ENCODE peak calls at places on chromosome 7, in seven cellular contexts. E is Panc1, M is SJSA1, G is aorta, T is tibial artery, D is brain microvascular endothelial cell, Z is HFF-Myc. J is an unnamed sample.

GRCh38 chr7:119936876-119937275 is 336.1 kb upstream of the KCND2 start:
- DNase-seq in D (no peak), Z (no peak), E (no peak), T (no peak), G (no peak), M (no peak), J (no peak)

GRCh38 chr7:129829677-129830631 is 122.8 kb downstream of the UBE2H start:
- DNase-seq in M (peak), E (peak), G (peak), D (peak), T (peak), Z (peak), J (no peak)

GRCh38 chr7:78301361-78301760 is 502.8 kb downstream of the PHTF2 start:
- DNase-seq in M (no peak), G (no peak), D (peak), T (no peak), E (no peak), Z (no peak), J (no peak)

GRCh38 chr7:30896041-30896440 is 15.6 kb upstream of the AQP1 start:
- DNase-seq in E (no peak), D (no peak), Z (no peak), G (no peak), T (no peak), M (no peak), J (no peak)

GRCh38 chr7:91292506-91292905 is 28.3 kb downstream of the FZD1 start:
- DNase-seq in T (no peak), M (no peak), E (no peak), G (no peak), Z (no peak), D (no peak), J (no peak)

GRCh38 chr7:84297606-84298005 is 103.0 kb upstream of the SEMA3A start:
- DNase-seq in T (no peak), D (no peak), M (no peak), G (no peak), E (no peak), Z (no peak), J (no peak)

GRCh38 chr7:106041140-106041717 is 70.9 kb downstream of the SYPL1 start:
- DNase-seq in T (no peak), G (no peak), E (peak), M (no peak), D (peak), Z (no peak), J (no peak)

GRCh38 chr7:98657736-98658135 is 40.7 kb downstream of the NPTX2 start:
- DNase-seq in T (no peak), D (no peak), E (no peak), Z (no peak), G (no peak), M (no peak), J (no peak)

GRCh38 chr7:47893238-47893637 is 55.0 kb downstream of the PKD1L1 start:
- DNase-seq in D (no peak), T (no peak), G (no peak), M (no peak), E (no peak), Z (no peak), J (no peak)

GRCh38 chr7:134086998-134087735 is 40.0 kb upstream of the LRGUK start:
- DNase-seq in D (no peak), M (no peak), E (no peak), G (no peak), Z (no peak), T (no peak), J (no peak)

GRCh38 chr7:36795451-36796021 is 71.2 kb upstream of the AOAH start:
- DNase-seq in M (no peak), T (no peak), G (no peak), Z (no peak), E (no peak), D (no peak), J (no peak)

GRCh38 chr7:93856319-93856718 is 34.2 kb downstream of the TFPI2 start:
- DNase-seq in G (no peak), T (no peak), Z (no peak), E (no peak), M (no peak), D (no peak), J (no peak)

GRCh38 chr7:119925890-119926289 is 347.1 kb upstream of the KCND2 start:
- DNase-seq in T (no peak), D (no peak), Z (no peak), G (no peak), M (no peak), E (no peak), J (no peak)

GRCh38 chr7:142961973-142962913 is at the start of gene KEL:
- DNase-seq in M (no peak), E (no peak), T (no peak), Z (no peak), G (no peak), D (no peak), J (no peak)

GRCh38 chr7:115630049-115630448 is 400.5 kb downstream of the TFEC start:
- DNase-seq in M (no peak), Z (no peak), E (no peak), G (no peak), T (no peak), D (no peak), J (no peak)

GRCh38 chr7:163971-164881 is 28.1 kb upstream of the FAM20C start:
- DNase-seq in M (no peak), D (no peak), E (no peak), T (no peak), G (peak), Z (no peak), J (no peak)

GRCh38 chr7:25842201-25842726 is 309.7 kb upstream of the NFE2L3 start:
- DNase-seq in D (no peak), T (no peak), M (no peak), G (no peak), E (no peak), Z (no peak), J (no peak)

GRCh38 chr7:151729521-151729921 is 147.4 kb downstream of the PRKAG2 start:
- DNase-seq in M (no peak), G (peak), Z (no peak), E (no peak), D (no peak), T (no peak), J (no peak)

GRCh38 chr7:111788426-111788825 is 226.1 kb upstream of the IMMP2L start:
- DNase-seq in G (no peak), E (no peak), M (no peak), Z (no peak), D (no peak), T (no peak), J (no peak)

GRCh38 chr7:126727930-126728331 is 524.8 kb downstream of the GRM8 start:
- DNase-seq in Z (peak), M (peak), D (peak), T (no peak), E (peak), G (no peak), J (no peak)

GRCh38 chr7:6430271-6430940 is 17.3 kb downstream of the DAGLB start:
- DNase-seq in E (no peak), T (no peak), G (no peak), M (no peak), D (peak), Z (no peak), J (no peak)

GRCh38 chr7:43625453-43625852 is 42.5 kb downstream of the STK17A start:
- DNase-seq in Z (no peak), M (no peak), G (no peak), E (no peak), T (no peak), D (no peak), J (no peak)

GRCh38 chr7:42691030-42691639 is 220.7 kb downstream of the C7orf25 start:
- DNase-seq in M (no peak), E (no peak), G (no peak), T (no peak), D (peak), Z (peak), J (no peak)

GRCh38 chr7:134203186-134203889 is 76.2 kb downstream of the LRGUK start:
- DNase-seq in G (no peak), Z (no peak), M (no peak), T (no peak), E (no peak), D (no peak), J (no peak)

DNA sequence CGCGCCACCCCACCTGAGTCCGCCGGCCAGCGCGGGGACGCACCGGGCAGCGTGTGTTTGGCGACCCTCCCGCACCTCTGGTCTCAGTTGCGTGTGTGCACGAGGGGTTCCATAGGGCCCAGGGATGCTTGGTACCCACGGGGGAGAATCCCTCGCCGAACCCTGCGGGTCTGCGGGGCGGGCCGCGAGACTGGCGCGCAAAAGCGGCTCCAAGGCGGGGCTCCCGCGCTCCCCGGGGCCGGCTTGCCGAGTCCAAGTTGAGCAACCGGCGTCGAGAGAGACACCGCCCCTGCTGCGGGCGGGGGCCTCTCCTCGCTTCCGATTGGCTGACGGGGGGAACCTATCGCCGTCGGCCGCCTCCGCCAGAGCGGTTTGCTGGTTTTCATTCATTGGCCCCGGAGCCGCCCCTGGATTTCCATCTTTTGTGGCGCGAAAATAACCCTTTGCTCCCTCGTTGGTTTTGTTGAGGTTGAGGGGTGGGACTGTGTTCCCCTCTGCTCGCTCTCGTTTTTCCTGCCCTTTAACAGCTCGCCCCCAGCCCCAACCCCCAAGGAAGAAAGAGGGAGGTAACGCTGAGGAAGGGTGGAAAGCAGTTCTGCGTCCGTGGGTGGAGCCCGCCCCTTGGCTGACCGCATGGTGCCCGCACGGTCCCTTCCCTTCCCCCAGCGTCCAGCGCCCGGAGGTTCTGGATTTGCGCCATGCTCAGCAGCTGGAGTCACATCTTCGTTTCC is 4.0 kb upstream of the IGF2BP3 start:
- DNase-seq in M (peak), T (peak), D (peak), G (peak), E (no peak), Z (peak), J (peak)
- H3K4me3 ChIP-seq in M (peak), T (peak), D (peak), G (no peak), E (peak), Z (peak), J (peak)

DNA sequence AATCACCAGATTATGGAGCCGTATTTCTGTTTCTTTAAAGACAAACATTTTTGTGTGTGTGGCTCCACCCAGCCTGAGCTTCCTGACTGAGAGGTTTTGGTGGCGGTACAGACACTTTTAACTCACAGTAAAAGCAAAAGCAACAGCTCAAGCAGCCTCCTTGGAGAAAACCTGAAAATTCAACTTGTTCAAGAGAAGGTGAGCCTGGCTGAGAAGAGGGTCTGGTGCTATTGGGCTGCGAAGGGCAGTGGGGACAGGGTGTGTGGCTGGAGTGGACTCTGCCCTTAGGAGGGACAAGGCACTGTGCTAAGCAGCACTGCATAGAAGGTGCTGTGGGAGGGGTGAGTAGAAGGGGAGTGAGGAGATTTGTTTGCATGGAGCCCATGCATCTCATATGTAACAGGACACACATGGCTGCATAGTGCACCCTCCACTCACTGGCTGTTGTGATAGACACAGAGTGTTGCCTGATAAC is at the start of gene GIMAP7:
- DNase-seq in T (no peak), Z (no peak), G (peak), M (no peak), D (no peak), E (no peak), J (no peak)
- H3K4me3 ChIP-seq in T (peak), Z (no peak), G (no peak), M (no peak), D (no peak), E (no peak), J (no peak)

DNA sequence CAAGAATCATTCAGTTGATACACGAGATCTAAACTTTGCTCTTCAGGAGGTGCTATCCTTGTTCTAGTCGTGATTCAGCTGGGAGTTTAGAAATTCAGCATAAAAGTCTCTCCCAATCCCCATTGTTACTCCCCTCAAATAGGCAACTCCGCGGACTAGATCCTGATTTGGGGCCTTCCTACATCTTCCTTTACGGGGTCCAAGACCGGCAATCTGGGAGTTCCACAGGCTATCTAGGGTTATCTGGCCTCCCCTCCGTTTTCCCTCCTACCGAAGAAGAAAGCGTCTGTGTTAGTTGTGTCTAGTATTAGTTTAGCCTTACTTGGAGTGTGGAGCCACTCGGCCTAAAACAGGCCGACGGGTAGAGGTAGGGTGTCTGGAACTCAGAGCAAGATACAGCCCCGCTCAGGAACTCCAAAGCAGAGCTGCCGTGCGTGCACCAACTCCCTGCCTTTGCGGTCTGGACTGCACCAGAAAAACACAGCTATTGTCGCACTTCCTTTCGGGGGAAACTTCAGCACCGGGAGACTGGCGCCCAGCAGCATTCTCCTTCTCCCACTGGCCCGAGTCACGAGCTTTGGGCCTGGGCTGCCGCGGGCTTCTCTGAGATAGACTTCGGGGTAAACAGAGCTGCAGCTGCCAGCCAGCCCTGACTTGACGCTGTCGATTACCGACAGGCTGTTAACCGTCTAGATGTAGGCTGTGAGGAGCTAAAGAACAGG is 1.5 kb upstream of the DLX5 start:
- DNase-seq in D (no peak), T (no peak), Z (no peak), M (no peak), E (no peak), G (peak), J (no peak)
- H3K4me3 ChIP-seq in D (no peak), T (peak), Z (no peak), M (peak), E (no peak), G (no peak), J (no peak)

DNA sequence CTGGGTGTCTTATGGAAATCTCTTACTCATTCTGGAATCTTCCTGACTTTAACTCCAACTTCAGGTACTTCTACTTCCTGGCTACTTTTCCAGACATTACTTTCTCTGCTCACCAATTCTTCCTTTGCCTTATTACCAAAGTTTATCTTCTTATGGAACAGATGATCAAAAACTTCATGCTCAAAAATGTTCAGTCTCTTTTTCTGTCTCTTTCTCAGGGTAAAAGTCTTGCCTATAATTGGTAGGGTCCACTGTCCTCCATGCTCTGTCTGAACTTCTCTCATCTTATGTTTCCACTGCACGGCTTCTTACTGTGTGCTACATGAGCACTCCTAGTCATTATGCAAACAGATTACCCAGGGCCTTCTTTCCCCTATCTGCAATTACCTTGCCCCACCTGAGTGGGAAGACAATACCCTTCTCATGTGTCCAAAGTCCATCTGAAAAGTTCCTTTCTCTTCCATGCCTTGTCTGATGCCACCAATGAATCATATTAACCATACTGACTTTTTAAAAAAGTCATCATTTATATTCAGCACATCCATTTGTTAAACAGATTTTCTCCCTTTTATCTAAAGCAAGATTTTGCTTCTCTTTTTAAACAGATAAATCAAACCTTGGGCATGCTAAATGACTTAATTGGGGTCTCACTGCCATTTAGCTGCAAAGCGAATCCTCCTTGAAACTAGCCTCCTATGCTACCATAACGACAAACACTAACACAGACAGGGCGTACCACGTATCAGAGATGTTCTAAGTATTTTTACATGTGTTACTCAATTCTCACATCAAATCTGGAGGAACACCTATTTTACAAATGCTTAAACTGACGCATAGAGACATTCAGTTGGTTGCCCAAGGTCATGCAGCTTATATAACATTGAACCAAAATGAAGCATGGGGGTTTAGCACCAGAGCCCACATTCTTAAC is 48.8 kb downstream of the SEMA3C start:
- DNase-seq in G (no peak), Z (no peak), E (no peak), D (no peak), M (no peak), T (no peak), J (no peak)
- H3K4me3 ChIP-seq in G (no peak), Z (no peak), E (peak), D (no peak), M (no peak), T (no peak), J (peak)

J was measured in SK-N-MC.